ENCODE peak calls at places on chromosomes 4 and X, in ten cellular contexts. One of them, this sample, is unnamed.

GRCh38 chr4:53003959-53004358 is 141.8 kb downstream of the RASL11B start:
- DNase-seq in transverse colon: no peak
- DNase-seq in left lung: no peak
- DNase-seq in sigmoid colon: no peak
- DNase-seq in psoas muscle: no peak
- DNase-seq in iPS DF 6.9: no peak
- DNase-seq in heart right ventricle: no peak
- DNase-seq in MM.1S: no peak
- DNase-seq in CD8-positive, alpha-beta memory T cell: no peak
- DNase-seq in AG04450: no peak
- DNase-seq in this sample: no peak

GRCh38 chr4:164287173-164287572 is 466.8 kb upstream of the SMIM31 start:
- DNase-seq in transverse colon: no peak
- DNase-seq in left lung: no peak
- DNase-seq in sigmoid colon: no peak
- DNase-seq in psoas muscle: no peak
- DNase-seq in iPS DF 6.9: no peak
- DNase-seq in heart right ventricle: no peak
- DNase-seq in MM.1S: no peak
- DNase-seq in CD8-positive, alpha-beta memory T cell: no peak
- DNase-seq in AG04450: no peak
- DNase-seq in this sample: no peak

GRCh38 chr4:41050116-41050515 is 164.2 kb downstream of the APBB2 start:
- DNase-seq in transverse colon: no peak
- DNase-seq in left lung: no peak
- DNase-seq in sigmoid colon: no peak
- DNase-seq in psoas muscle: no peak
- DNase-seq in iPS DF 6.9: no peak
- DNase-seq in heart right ventricle: no peak
- DNase-seq in MM.1S: no peak
- DNase-seq in CD8-positive, alpha-beta memory T cell: no peak
- DNase-seq in AG04450: no peak
- DNase-seq in this sample: no peak

GRCh38 chrX:7640392-7640791 is 202.6 kb upstream of the VCX start:
- DNase-seq in transverse colon: no peak
- DNase-seq in left lung: no peak
- DNase-seq in sigmoid colon: no peak
- DNase-seq in psoas muscle: no peak
- DNase-seq in iPS DF 6.9: no peak
- DNase-seq in heart right ventricle: no peak
- DNase-seq in MM.1S: no peak
- DNase-seq in CD8-positive, alpha-beta memory T cell: no peak
- DNase-seq in AG04450: no peak
- DNase-seq in this sample: no peak

GRCh38 chr4:71441186-71442169 is 102.7 kb downstream of the SLC4A4 start:
- DNase-seq in transverse colon: no peak
- DNase-seq in left lung: no peak
- DNase-seq in sigmoid colon: no peak
- DNase-seq in psoas muscle: no peak
- DNase-seq in iPS DF 6.9: no peak
- DNase-seq in heart right ventricle: no peak
- DNase-seq in MM.1S: peak
- DNase-seq in CD8-positive, alpha-beta memory T cell: no peak
- DNase-seq in AG04450: no peak
- DNase-seq in this sample: no peak

GRCh38 chr4:152771736-152772533 is 7.6 kb downstream of the TIGD4 start:
- DNase-seq in transverse colon: no peak
- DNase-seq in left lung: no peak
- DNase-seq in sigmoid colon: no peak
- DNase-seq in psoas muscle: no peak
- DNase-seq in iPS DF 6.9: no peak
- DNase-seq in heart right ventricle: no peak
- DNase-seq in MM.1S: peak
- DNase-seq in CD8-positive, alpha-beta memory T cell: no peak
- DNase-seq in AG04450: no peak
- DNase-seq in this sample: no peak

GRCh38 chr4:5710065-5710961 is 688 bp upstream of the EVC start:
- DNase-seq in transverse colon: no peak
- DNase-seq in left lung: no peak
- DNase-seq in sigmoid colon: no peak
- DNase-seq in psoas muscle: no peak
- DNase-seq in iPS DF 6.9: no peak
- DNase-seq in heart right ventricle: no peak
- DNase-seq in MM.1S: peak
- DNase-seq in CD8-positive, alpha-beta memory T cell: no peak
- DNase-seq in AG04450: no peak
- DNase-seq in this sample: no peak

GRCh38 chr4:11424000-11424399 is 4.7 kb downstream of the HS3ST1 start:
- DNase-seq in transverse colon: no peak
- DNase-seq in left lung: no peak
- DNase-seq in sigmoid colon: no peak
- DNase-seq in psoas muscle: no peak
- DNase-seq in iPS DF 6.9: no peak
- DNase-seq in heart right ventricle: peak
- DNase-seq in MM.1S: peak
- DNase-seq in CD8-positive, alpha-beta memory T cell: no peak
- DNase-seq in AG04450: no peak
- DNase-seq in this sample: no peak

GRCh38 chr4:107037188-107037587 is 1.1 kb upstream of the DKK2 start:
- DNase-seq in transverse colon: peak
- DNase-seq in left lung: peak
- DNase-seq in sigmoid colon: peak
- DNase-seq in psoas muscle: peak
- DNase-seq in iPS DF 6.9: no peak
- DNase-seq in heart right ventricle: no peak
- DNase-seq in MM.1S: no peak
- DNase-seq in CD8-positive, alpha-beta memory T cell: no peak
- DNase-seq in AG04450: no peak
- DNase-seq in this sample: no peak

GRCh38 chr4:54099959-54100606 is at the start of gene GSX2:
- DNase-seq in transverse colon: no peak
- DNase-seq in left lung: no peak
- DNase-seq in sigmoid colon: no peak
- DNase-seq in psoas muscle: peak
- DNase-seq in iPS DF 6.9: no peak
- DNase-seq in heart right ventricle: no peak
- DNase-seq in MM.1S: no peak
- DNase-seq in CD8-positive, alpha-beta memory T cell: no peak
- DNase-seq in AG04450: no peak
- DNase-seq in this sample: no peak

GRCh38 chr4:122577808-122578781 is 42.8 kb downstream of the IL21 start:
- DNase-seq in transverse colon: peak
- DNase-seq in left lung: no peak
- DNase-seq in sigmoid colon: no peak
- DNase-seq in psoas muscle: no peak
- DNase-seq in iPS DF 6.9: no peak
- DNase-seq in heart right ventricle: peak
- DNase-seq in MM.1S: peak
- DNase-seq in CD8-positive, alpha-beta memory T cell: peak
- DNase-seq in AG04450: no peak
- DNase-seq in this sample: no peak

GRCh38 chr4:168540086-168540864 is 43.4 kb downstream of the PALLD start:
- DNase-seq in transverse colon: no peak
- DNase-seq in left lung: no peak
- DNase-seq in sigmoid colon: no peak
- DNase-seq in psoas muscle: no peak
- DNase-seq in iPS DF 6.9: no peak
- DNase-seq in heart right ventricle: no peak
- DNase-seq in MM.1S: no peak
- DNase-seq in CD8-positive, alpha-beta memory T cell: no peak
- DNase-seq in AG04450: peak
- DNase-seq in this sample: no peak

GRCh38 chr4:147102596-147102995 is 156.9 kb upstream of the TTC29 start:
- DNase-seq in transverse colon: no peak
- DNase-seq in left lung: no peak
- DNase-seq in sigmoid colon: no peak
- DNase-seq in psoas muscle: no peak
- DNase-seq in iPS DF 6.9: no peak
- DNase-seq in heart right ventricle: no peak
- DNase-seq in MM.1S: no peak
- DNase-seq in CD8-positive, alpha-beta memory T cell: no peak
- DNase-seq in AG04450: no peak
- DNase-seq in this sample: no peak

GRCh38 chr4:83889802-83890201 is 353.9 kb downstream of the GPAT3 start:
- DNase-seq in transverse colon: no peak
- DNase-seq in left lung: no peak
- DNase-seq in sigmoid colon: no peak
- DNase-seq in psoas muscle: no peak
- DNase-seq in iPS DF 6.9: no peak
- DNase-seq in heart right ventricle: no peak
- DNase-seq in MM.1S: no peak
- DNase-seq in CD8-positive, alpha-beta memory T cell: no peak
- DNase-seq in AG04450: no peak
- DNase-seq in this sample: peak

GRCh38 chr4:109811707-109812106 is 3.9 kb upstream of the GAR1 start:
- DNase-seq in transverse colon: no peak
- DNase-seq in left lung: no peak
- DNase-seq in sigmoid colon: no peak
- DNase-seq in psoas muscle: no peak
- DNase-seq in iPS DF 6.9: no peak
- DNase-seq in heart right ventricle: no peak
- DNase-seq in MM.1S: no peak
- DNase-seq in CD8-positive, alpha-beta memory T cell: no peak
- DNase-seq in AG04450: no peak
- DNase-seq in this sample: no peak

GRCh38 chr4:6541789-6542188 is 33.2 kb upstream of the MAN2B2 start:
- DNase-seq in transverse colon: no peak
- DNase-seq in left lung: no peak
- DNase-seq in sigmoid colon: no peak
- DNase-seq in psoas muscle: no peak
- DNase-seq in iPS DF 6.9: no peak
- DNase-seq in heart right ventricle: no peak
- DNase-seq in MM.1S: no peak
- DNase-seq in CD8-positive, alpha-beta memory T cell: no peak
- DNase-seq in AG04450: no peak
- DNase-seq in this sample: no peak

GRCh38 chr4:189784651-189785050 is 156.0 kb upstream of the FRG1 start:
- DNase-seq in transverse colon: no peak
- DNase-seq in left lung: no peak
- DNase-seq in sigmoid colon: no peak
- DNase-seq in psoas muscle: no peak
- DNase-seq in iPS DF 6.9: no peak
- DNase-seq in heart right ventricle: no peak
- DNase-seq in MM.1S: no peak
- DNase-seq in CD8-positive, alpha-beta memory T cell: no peak
- DNase-seq in AG04450: no peak
- DNase-seq in this sample: no peak

GRCh38 chrX:154545673-154546274 is 872 bp downstream of the G6PD start:
- DNase-seq in transverse colon: no peak
- DNase-seq in left lung: peak
- DNase-seq in sigmoid colon: no peak
- DNase-seq in psoas muscle: no peak
- DNase-seq in iPS DF 6.9: no peak
- DNase-seq in heart right ventricle: no peak
- DNase-seq in MM.1S: no peak
- DNase-seq in CD8-positive, alpha-beta memory T cell: no peak
- DNase-seq in AG04450: no peak
- DNase-seq in this sample: no peak

GRCh38 chr4:121252224-121252806 is 88.2 kb upstream of the TNIP3 start:
- DNase-seq in transverse colon: peak
- DNase-seq in left lung: no peak
- DNase-seq in sigmoid colon: peak
- DNase-seq in psoas muscle: peak
- DNase-seq in iPS DF 6.9: peak
- DNase-seq in heart right ventricle: peak
- DNase-seq in MM.1S: peak
- DNase-seq in CD8-positive, alpha-beta memory T cell: peak
- DNase-seq in AG04450: peak
- DNase-seq in this sample: no peak

DNA sequence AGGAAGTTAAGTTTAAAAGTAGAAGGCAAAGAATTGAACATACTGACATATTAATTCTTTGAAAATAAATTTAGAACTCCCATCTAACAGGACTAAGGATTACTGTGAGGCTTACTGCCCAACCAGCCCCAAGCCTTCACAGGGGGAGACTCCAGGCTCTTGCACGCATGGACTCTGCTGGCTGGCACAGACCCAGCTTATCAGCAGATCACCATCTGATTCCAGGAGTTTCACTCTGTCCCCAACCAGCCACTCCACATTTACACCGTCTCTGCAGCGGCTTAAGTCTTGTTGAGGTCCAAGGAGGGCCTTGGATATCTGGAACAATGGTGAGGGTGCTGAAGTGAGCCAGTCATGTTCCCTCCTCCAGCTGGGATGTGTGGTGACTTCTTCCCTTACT is 16.4 kb upstream of the OTUD4 start:
- DNase-seq in transverse colon: no peak
- DNase-seq in left lung: no peak
- DNase-seq in sigmoid colon: no peak
- DNase-seq in psoas muscle: no peak
- DNase-seq in iPS DF 6.9: no peak
- DNase-seq in heart right ventricle: no peak
- DNase-seq in MM.1S: no peak
- DNase-seq in CD8-positive, alpha-beta memory T cell: no peak
- DNase-seq in AG04450: no peak
- DNase-seq in this sample: no peak
- H3K27ac ChIP-seq in transverse colon: no peak
- H3K27ac ChIP-seq in left lung: no peak
- H3K27ac ChIP-seq in sigmoid colon: no peak
- H3K27ac ChIP-seq in psoas muscle: no peak
- H3K27ac ChIP-seq in iPS DF 6.9: no peak
- H3K27ac ChIP-seq in heart right ventricle: no peak
- H3K27ac ChIP-seq in MM.1S: no peak
- H3K27ac ChIP-seq in CD8-positive, alpha-beta memory T cell: no peak
- H3K27ac ChIP-seq in AG04450: no peak
- H3K27ac ChIP-seq in this sample: no peak

GRCh38 chr4:24662065-24662464 is 77.7 kb upstream of the DHX15 start:
- DNase-seq in transverse colon: no peak
- DNase-seq in left lung: no peak
- DNase-seq in sigmoid colon: no peak
- DNase-seq in psoas muscle: no peak
- DNase-seq in iPS DF 6.9: peak
- DNase-seq in heart right ventricle: no peak
- DNase-seq in MM.1S: no peak
- DNase-seq in CD8-positive, alpha-beta memory T cell: no peak
- DNase-seq in AG04450: no peak
- DNase-seq in this sample: no peak
- H3K27ac ChIP-seq in transverse colon: no peak
- H3K27ac ChIP-seq in left lung: no peak
- H3K27ac ChIP-seq in sigmoid colon: no peak
- H3K27ac ChIP-seq in psoas muscle: no peak
- H3K27ac ChIP-seq in iPS DF 6.9: no peak
- H3K27ac ChIP-seq in heart right ventricle: no peak
- H3K27ac ChIP-seq in MM.1S: no peak
- H3K27ac ChIP-seq in CD8-positive, alpha-beta memory T cell: no peak
- H3K27ac ChIP-seq in AG04450: no peak
- H3K27ac ChIP-seq in this sample: no peak

GRCh38 chr4:85420831-85421230 is 54.1 kb upstream of the ARHGAP24 start:
- DNase-seq in transverse colon: no peak
- DNase-seq in left lung: no peak
- DNase-seq in sigmoid colon: no peak
- DNase-seq in psoas muscle: no peak
- DNase-seq in iPS DF 6.9: no peak
- DNase-seq in heart right ventricle: no peak
- DNase-seq in MM.1S: no peak
- DNase-seq in CD8-positive, alpha-beta memory T cell: no peak
- DNase-seq in AG04450: no peak
- DNase-seq in this sample: no peak
- H3K27ac ChIP-seq in transverse colon: no peak
- H3K27ac ChIP-seq in left lung: no peak
- H3K27ac ChIP-seq in sigmoid colon: no peak
- H3K27ac ChIP-seq in psoas muscle: no peak
- H3K27ac ChIP-seq in iPS DF 6.9: no peak
- H3K27ac ChIP-seq in heart right ventricle: no peak
- H3K27ac ChIP-seq in MM.1S: no peak
- H3K27ac ChIP-seq in CD8-positive, alpha-beta memory T cell: no peak
- H3K27ac ChIP-seq in AG04450: no peak
- H3K27ac ChIP-seq in this sample: no peak

GRCh38 chr4:141350122-141350904 is 129.6 kb downstream of the ZNF330 start:
- DNase-seq in transverse colon: peak
- DNase-seq in left lung: peak
- DNase-seq in sigmoid colon: peak
- DNase-seq in psoas muscle: no peak
- DNase-seq in iPS DF 6.9: no peak
- DNase-seq in heart right ventricle: no peak
- DNase-seq in MM.1S: no peak
- DNase-seq in CD8-positive, alpha-beta memory T cell: no peak
- DNase-seq in AG04450: peak
- DNase-seq in this sample: peak
- H3K27ac ChIP-seq in transverse colon: peak
- H3K27ac ChIP-seq in left lung: no peak
- H3K27ac ChIP-seq in sigmoid colon: peak
- H3K27ac ChIP-seq in psoas muscle: no peak
- H3K27ac ChIP-seq in iPS DF 6.9: no peak
- H3K27ac ChIP-seq in heart right ventricle: no peak
- H3K27ac ChIP-seq in MM.1S: no peak
- H3K27ac ChIP-seq in CD8-positive, alpha-beta memory T cell: no peak
- H3K27ac ChIP-seq in AG04450: peak
- H3K27ac ChIP-seq in this sample: peak

This sample was measured in epithelial cell of prostate.